ENCODE peak calls at places on chromosomes 7 and 10, in eight cellular contexts. S, M, R, U, K, G, A and T are unnamed samples. For H3K9me3 and H3K4me1, the result is how much of the 10 kb centered on the place peaks cover.

GRCh38 chr10:83522881-83523386 is 616.4 kb upstream of the GHITM start:
- DNase-seq in A (peak), K (no peak), G (no peak), U (no peak), M (no peak), R (peak), S (no peak), T (no peak)

GRCh38 chr7:96887426-96887825 is 117.9 kb upstream of the DLX6 start:
- DNase-seq in S (no peak), R (no peak), A (no peak), M (no peak), G (no peak), K (no peak), U (no peak), T (no peak)

GRCh38 chr7:55977831-55978230 is 13.4 kb downstream of the NIPSNAP2 start:
- DNase-seq in R (no peak), M (peak), A (no peak), U (no peak), S (no peak), K (no peak), G (no peak), T (no peak)

GRCh38 chr7:155298288-155298833 is 683 bp downstream of the INSIG1 start:
- DNase-seq in K (no peak), M (peak), A (no peak), S (no peak), G (peak), U (no peak), R (no peak), T (peak)

GRCh38 chr7:110442386-110442837 is 648.5 kb upstream of the LRRN3 start:
- DNase-seq in U (peak), G (no peak), K (peak), M (no peak), S (no peak), A (no peak), R (no peak), T (no peak)

GRCh38 chr10:35463878-35464277 is 127.6 kb downstream of the CCNY start:
- DNase-seq in S (no peak), A (no peak), M (no peak), R (no peak), G (no peak), K (no peak), U (no peak), T (no peak)

GRCh38 chr10:99993994-99994689 is 15.6 kb downstream of the DNMBP start:
- DNase-seq in G (peak), A (peak), S (no peak), M (peak), U (peak), R (peak), K (peak), T (peak)

GRCh38 chr10:123241391-123242141 is 87.4 kb downstream of the BUB3 start:
- DNase-seq in U (no peak), S (no peak), M (no peak), G (no peak), K (peak), A (no peak), R (no peak), T (peak)

GRCh38 chr7:101993311-101993710 is 175.9 kb downstream of the CUX1 start:
- DNase-seq in R (no peak), M (no peak), U (peak), A (no peak), S (no peak), K (peak), G (no peak), T (no peak)

GRCh38 chr7:2055956-2056355 is 176.8 kb downstream of the MAD1L1 start:
- DNase-seq in G (no peak), M (no peak), A (no peak), U (no peak), K (no peak), S (no peak), R (no peak), T (no peak)

GRCh38 chr10:46560381-46560780 is 3.9 kb upstream of the GPRIN2 start:
- DNase-seq in G (no peak), A (peak), U (no peak), K (peak), R (no peak), M (no peak), S (no peak), T (no peak)

GRCh38 chr10:77925795-77926565 is 575 bp downstream of the DLG5 start:
- DNase-seq in K (peak), S (peak), M (peak), G (peak), U (no peak), R (peak), A (peak), T (no peak)

GRCh38 chr10:96548589-96548988 is 34.9 kb upstream of the TLL2 start:
- DNase-seq in R (peak), G (peak), U (no peak), K (no peak), A (peak), M (no peak), S (peak), T (no peak)

GRCh38 chr7:76381814-76382213 is 23.0 kb upstream of the YWHAG start:
- DNase-seq in R (no peak), M (no peak), S (no peak), G (no peak), A (no peak), K (no peak), U (no peak), T (no peak)

GRCh38 chr7:102895602-102896001 is 17.2 kb upstream of the LRRC17 start:
- DNase-seq in K (no peak), A (no peak), S (no peak), U (no peak), R (no peak), G (no peak), M (no peak), T (no peak)

GRCh38 chr7:47328392-47329319 is 253.3 kb downstream of the TNS3 start:
- DNase-seq in S (peak), K (no peak), R (no peak), M (no peak), G (no peak), U (no peak), A (peak), T (no peak)

GRCh38 chr10:112783653-112784426 is 166.2 kb upstream of the TCF7L2 start:
- DNase-seq in A (no peak), K (no peak), S (no peak), G (no peak), R (peak), U (no peak), M (peak), T (no peak)

GRCh38 chr10:101959349-101959916 is 96.5 kb downstream of the ARMH3 start:
- DNase-seq in A (no peak), U (no peak), G (no peak), M (no peak), R (no peak), S (no peak), K (no peak), T (no peak)

GRCh38 chr7:81743201-81743600 is 26.6 kb downstream of the HGF start:
- DNase-seq in A (no peak), G (no peak), M (no peak), R (no peak), S (no peak), K (no peak), U (no peak), T (no peak)

GRCh38 chr7:5077740-5078139 is 32.1 kb downstream of the RBAK start:
- DNase-seq in K (no peak), S (no peak), M (peak), R (no peak), G (no peak), U (no peak), A (no peak), T (no peak)

GRCh38 chr7:14754631-14755030 is 147.9 kb downstream of the DGKB start:
- DNase-seq in R (no peak), U (no peak), A (no peak), S (no peak), M (peak), G (no peak), K (no peak), T (no peak)

GRCh38 chr10:33195608-33196376 is 138.7 kb downstream of the NRP1 start:
- DNase-seq in S (no peak), A (no peak), M (peak), G (no peak), K (no peak), R (no peak), U (no peak), T (no peak)

DNA sequence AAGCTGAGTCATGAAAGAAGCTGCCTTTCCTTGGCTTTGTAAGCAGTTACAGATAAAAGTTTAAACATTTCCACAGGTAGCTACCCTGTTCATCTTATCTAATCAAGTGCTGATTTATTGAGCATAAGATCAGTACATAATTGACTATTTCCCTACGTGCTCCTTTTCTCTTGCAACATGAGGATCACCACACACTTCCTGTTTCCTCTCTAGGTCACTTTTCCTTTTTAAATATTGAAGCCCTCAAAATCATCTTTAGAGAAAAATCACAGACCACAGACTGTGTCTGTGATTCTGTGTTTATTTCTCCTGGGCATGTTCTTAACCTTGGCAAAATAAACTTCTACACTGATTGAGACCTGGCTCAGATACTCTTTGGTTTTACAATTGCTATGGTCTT is 69.5 kb downstream of the ZNF37A start:
- DNase-seq in K (no peak), A (no peak), U (no peak), M (no peak), R (no peak), S (no peak), G (no peak), T (no peak)
- H3K9me3 ChIP-seq in K (under half), A (under half), U (under half), M (under half), R (under half), S (under half), G (under half), T (under half)

GRCh38 chr7:379456-380225 is 89.7 kb downstream of the FOXL3 start:
- DNase-seq in A (peak), S (peak), G (no peak), R (no peak), K (no peak), U (no peak), M (peak), T (peak)
- H3K4me3 ChIP-seq in A (peak), S (no peak), G (peak), R (peak), K (no peak), U (no peak), M (no peak), T (no peak)

DNA sequence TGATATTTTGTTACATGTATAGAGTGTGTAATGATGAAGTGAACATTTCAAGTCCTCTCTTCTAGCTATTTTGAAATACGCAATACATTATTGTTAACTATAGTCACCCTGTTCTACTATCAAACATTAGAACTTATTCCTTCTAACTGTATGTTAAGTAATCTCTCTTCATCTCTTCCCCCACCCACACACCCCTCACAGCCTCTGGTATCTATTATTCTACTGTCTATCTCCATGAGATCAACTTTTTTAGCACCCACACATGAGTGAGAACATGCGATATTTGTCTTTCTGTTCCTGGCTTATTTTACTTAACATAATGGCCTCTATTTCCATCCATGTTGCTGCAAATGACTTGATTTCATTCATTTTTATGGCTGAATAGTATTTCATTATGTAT is 57.7 kb upstream of the EGR2 start:
- DNase-seq in R (no peak), U (no peak), M (no peak), S (no peak), K (no peak), G (no peak), A (no peak), T (no peak)
- H3K4me1 ChIP-seq in R (under half), U (under half), M (under half), S (under half), K (under half), G (under half), A (under half), T (under half)

DNA sequence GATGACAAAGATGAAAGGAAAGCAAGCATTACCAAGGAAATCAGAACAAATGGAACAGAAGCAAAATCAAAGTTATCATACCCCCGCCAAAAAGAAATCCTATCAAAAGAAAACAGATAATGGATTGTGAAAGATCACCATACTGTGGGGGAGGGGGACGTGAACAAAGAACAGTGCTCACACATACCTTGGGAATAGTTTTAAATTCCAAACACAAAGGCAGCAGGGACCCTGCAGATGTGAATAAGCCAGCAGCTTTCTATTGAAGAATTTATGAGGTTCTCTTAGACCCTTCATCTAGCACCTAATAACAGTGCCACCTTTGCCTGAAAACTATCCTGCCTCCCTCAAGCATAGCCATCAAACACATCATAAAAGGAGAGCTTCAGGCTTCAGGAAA is 94.0 kb downstream of the AKR1D1 start:
- DNase-seq in M (no peak), S (no peak), A (no peak), R (no peak), K (no peak), U (no peak), G (no peak), T (no peak)
- H3K9me3 ChIP-seq in M (under half), S (under half), A (under half), R (under half), K (under half), U (under half), G (under half), T (under half)

GRCh38 chr7:138478499-138478908 is 18.4 kb downstream of the TRIM24 start:
- DNase-seq in M (no peak), A (no peak), S (no peak), U (no peak), R (no peak), G (no peak), K (no peak), T (no peak)
- H3K4me3 ChIP-seq in M (no peak), A (no peak), S (no peak), U (no peak), R (no peak), G (no peak), K (no peak), T (no peak)

GRCh38 chr7:54915870-54916598 is 102.8 kb upstream of the EGFR start:
- DNase-seq in R (no peak), M (no peak), U (no peak), G (no peak), K (no peak), S (no peak), A (no peak), T (no peak)

GRCh38 chr7:54917613-54918406 is 101.0 kb upstream of the EGFR start:
- DNase-seq in G (no peak), U (no peak), S (no peak), M (no peak), R (no peak), K (no peak), A (no peak), T (no peak)

GRCh38 chr7:54921116-54921515 is 97.7 kb upstream of the EGFR start:
- DNase-seq in U (no peak), A (no peak), S (no peak), R (no peak), G (no peak), K (no peak), M (peak), T (no peak)
- H3K4me1 ChIP-seq in U (under half), A (under half), S (under half), R (under half), G (under half), K (under half), M (under half), T (under half)

GRCh38 chr7:157667731-157668130 is 330.9 kb downstream of the DNAJB6 start:
- DNase-seq in M (no peak), R (no peak), U (no peak), G (no peak), A (no peak), S (peak), K (no peak), T (no peak)
- H3K9me3 ChIP-seq in M (under half), R (under half), U (under half), G (under half), A (under half), S (under half), K (under half), T (under half)